ENCODE peak calls at places on chromosomes 1 and 21, in ten cellular contexts. One of them, this sample, is unnamed.

GRCh38 chr1:184506501-184506900 is 119.7 kb downstream of the C1orf21 start:
- DNase-seq in Jurkat, Clone E6-1: no peak
- DNase-seq in effector memory CD4-positive, alpha-beta T cell: no peak
- DNase-seq in NB4: no peak
- DNase-seq in skeletal muscle cell: no peak
- DNase-seq in upper lobe of right lung: no peak
- DNase-seq in astrocyte of the cerebellum: no peak
- DNase-seq in bronchial epithelial cell: peak; percentile 21
- DNase-seq in CD8-positive, alpha-beta memory T cell: no peak
- DNase-seq in neural progenitor cell: no peak
- DNase-seq in this sample: no peak

GRCh38 chr1:23889074-23889473 is 21.0 kb upstream of the FUCA1 start:
- DNase-seq in Jurkat, Clone E6-1: no peak
- DNase-seq in effector memory CD4-positive, alpha-beta T cell: no peak
- DNase-seq in NB4: no peak
- DNase-seq in skeletal muscle cell: no peak
- DNase-seq in upper lobe of right lung: no peak
- DNase-seq in astrocyte of the cerebellum: no peak
- DNase-seq in bronchial epithelial cell: no peak
- DNase-seq in CD8-positive, alpha-beta memory T cell: no peak
- DNase-seq in neural progenitor cell: no peak
- DNase-seq in this sample: no peak

GRCh38 chr1:182610606-182611194 is 6.5 kb upstream of the RGS16 start:
- DNase-seq in Jurkat, Clone E6-1: no peak
- DNase-seq in effector memory CD4-positive, alpha-beta T cell: no peak
- DNase-seq in NB4: no peak
- DNase-seq in skeletal muscle cell: no peak
- DNase-seq in upper lobe of right lung: no peak
- DNase-seq in astrocyte of the cerebellum: no peak
- DNase-seq in bronchial epithelial cell: no peak
- DNase-seq in CD8-positive, alpha-beta memory T cell: no peak
- DNase-seq in neural progenitor cell: no peak
- DNase-seq in this sample: no peak

GRCh38 chr21:36436829-36437744 is 42.8 kb downstream of the CLDN14 start:
- DNase-seq in Jurkat, Clone E6-1: no peak
- DNase-seq in effector memory CD4-positive, alpha-beta T cell: no peak
- DNase-seq in NB4: peak; percentile 46
- DNase-seq in skeletal muscle cell: no peak
- DNase-seq in upper lobe of right lung: no peak
- DNase-seq in astrocyte of the cerebellum: no peak
- DNase-seq in bronchial epithelial cell: no peak
- DNase-seq in CD8-positive, alpha-beta memory T cell: no peak
- DNase-seq in neural progenitor cell: no peak
- DNase-seq in this sample: no peak

GRCh38 chr1:115530407-115530806 is 111.4 kb upstream of the VANGL1 start:
- DNase-seq in Jurkat, Clone E6-1: no peak
- DNase-seq in effector memory CD4-positive, alpha-beta T cell: no peak
- DNase-seq in NB4: no peak
- DNase-seq in skeletal muscle cell: peak; percentile 73
- DNase-seq in upper lobe of right lung: no peak
- DNase-seq in astrocyte of the cerebellum: no peak
- DNase-seq in bronchial epithelial cell: peak; percentile 69
- DNase-seq in CD8-positive, alpha-beta memory T cell: no peak
- DNase-seq in neural progenitor cell: no peak
- DNase-seq in this sample: no peak

GRCh38 chr1:206887701-206888100 is 9.5 kb upstream of the IL24 start:
- DNase-seq in Jurkat, Clone E6-1: no peak
- DNase-seq in effector memory CD4-positive, alpha-beta T cell: no peak
- DNase-seq in NB4: no peak
- DNase-seq in skeletal muscle cell: no peak
- DNase-seq in upper lobe of right lung: no peak
- DNase-seq in astrocyte of the cerebellum: no peak
- DNase-seq in bronchial epithelial cell: peak; percentile 80
- DNase-seq in CD8-positive, alpha-beta memory T cell: no peak
- DNase-seq in neural progenitor cell: no peak
- DNase-seq in this sample: no peak

GRCh38 chr1:23557471-23558124 is 1.7 kb downstream of the ID3 start:
- DNase-seq in Jurkat, Clone E6-1: no peak
- DNase-seq in effector memory CD4-positive, alpha-beta T cell: no peak
- DNase-seq in NB4: no peak
- DNase-seq in skeletal muscle cell: no peak
- DNase-seq in upper lobe of right lung: no peak
- DNase-seq in astrocyte of the cerebellum: no peak
- DNase-seq in bronchial epithelial cell: peak; percentile 23
- DNase-seq in CD8-positive, alpha-beta memory T cell: no peak
- DNase-seq in neural progenitor cell: no peak
- DNase-seq in this sample: no peak

GRCh38 chr1:219910716-219911115 is 17.6 kb downstream of the SLC30A10 start:
- DNase-seq in Jurkat, Clone E6-1: no peak
- DNase-seq in effector memory CD4-positive, alpha-beta T cell: no peak
- DNase-seq in NB4: no peak
- DNase-seq in skeletal muscle cell: no peak
- DNase-seq in upper lobe of right lung: no peak
- DNase-seq in astrocyte of the cerebellum: no peak
- DNase-seq in bronchial epithelial cell: no peak
- DNase-seq in CD8-positive, alpha-beta memory T cell: no peak
- DNase-seq in neural progenitor cell: no peak
- DNase-seq in this sample: no peak

GRCh38 chr21:45224189-45224938 is 63.3 kb downstream of the POFUT2 start:
- DNase-seq in Jurkat, Clone E6-1: no peak
- DNase-seq in effector memory CD4-positive, alpha-beta T cell: peak; percentile 65
- DNase-seq in NB4: no peak
- DNase-seq in skeletal muscle cell: no peak
- DNase-seq in upper lobe of right lung: peak; percentile 64
- DNase-seq in astrocyte of the cerebellum: no peak
- DNase-seq in bronchial epithelial cell: no peak
- DNase-seq in CD8-positive, alpha-beta memory T cell: peak; percentile 65
- DNase-seq in neural progenitor cell: no peak
- DNase-seq in this sample: peak; percentile 75

GRCh38 chr1:165423181-165423580 is 21.7 kb downstream of the RXRG start:
- DNase-seq in Jurkat, Clone E6-1: no peak
- DNase-seq in effector memory CD4-positive, alpha-beta T cell: no peak
- DNase-seq in NB4: no peak
- DNase-seq in skeletal muscle cell: no peak
- DNase-seq in upper lobe of right lung: no peak
- DNase-seq in astrocyte of the cerebellum: no peak
- DNase-seq in bronchial epithelial cell: no peak
- DNase-seq in CD8-positive, alpha-beta memory T cell: no peak
- DNase-seq in neural progenitor cell: no peak
- DNase-seq in this sample: no peak

GRCh38 chr1:66033781-66034180 is 241.1 kb downstream of the PDE4B start:
- DNase-seq in Jurkat, Clone E6-1: no peak
- DNase-seq in effector memory CD4-positive, alpha-beta T cell: no peak
- DNase-seq in NB4: no peak
- DNase-seq in skeletal muscle cell: no peak
- DNase-seq in upper lobe of right lung: no peak
- DNase-seq in astrocyte of the cerebellum: no peak
- DNase-seq in bronchial epithelial cell: peak; percentile 55
- DNase-seq in CD8-positive, alpha-beta memory T cell: no peak
- DNase-seq in neural progenitor cell: no peak
- DNase-seq in this sample: no peak

GRCh38 chr1:147177611-147178370 is 5.5 kb upstream of the PRKAB2 start:
- DNase-seq in Jurkat, Clone E6-1: no peak
- DNase-seq in effector memory CD4-positive, alpha-beta T cell: no peak
- DNase-seq in NB4: no peak
- DNase-seq in skeletal muscle cell: peak; percentile 32
- DNase-seq in upper lobe of right lung: no peak
- DNase-seq in astrocyte of the cerebellum: peak; percentile 16
- DNase-seq in bronchial epithelial cell: peak; percentile 39
- DNase-seq in CD8-positive, alpha-beta memory T cell: no peak
- DNase-seq in neural progenitor cell: no peak
- DNase-seq in this sample: no peak

GRCh38 chr21:29209696-29210095 is 79.3 kb downstream of the MAP3K7CL start:
- DNase-seq in Jurkat, Clone E6-1: no peak
- DNase-seq in effector memory CD4-positive, alpha-beta T cell: no peak
- DNase-seq in NB4: no peak
- DNase-seq in skeletal muscle cell: no peak
- DNase-seq in upper lobe of right lung: no peak
- DNase-seq in astrocyte of the cerebellum: no peak
- DNase-seq in bronchial epithelial cell: no peak
- DNase-seq in CD8-positive, alpha-beta memory T cell: no peak
- DNase-seq in neural progenitor cell: no peak
- DNase-seq in this sample: no peak

GRCh38 chr1:192580351-192580962 is 4.9 kb downstream of the RGS1 start:
- DNase-seq in Jurkat, Clone E6-1: no peak
- DNase-seq in effector memory CD4-positive, alpha-beta T cell: no peak
- DNase-seq in NB4: peak; percentile 59
- DNase-seq in skeletal muscle cell: no peak
- DNase-seq in upper lobe of right lung: no peak
- DNase-seq in astrocyte of the cerebellum: peak; percentile 55
- DNase-seq in bronchial epithelial cell: peak; percentile 67
- DNase-seq in CD8-positive, alpha-beta memory T cell: no peak
- DNase-seq in neural progenitor cell: peak; percentile 38
- DNase-seq in this sample: no peak
- H3K4me3 ChIP-seq in Jurkat, Clone E6-1: no peak overlapping the region
- H3K4me3 ChIP-seq in effector memory CD4-positive, alpha-beta T cell: no peak overlapping the region
- H3K4me3 ChIP-seq in NB4: no peak overlapping the region
- H3K4me3 ChIP-seq in skeletal muscle cell: no peak overlapping the region
- H3K4me3 ChIP-seq in upper lobe of right lung: no peak overlapping the region
- H3K4me3 ChIP-seq in astrocyte of the cerebellum: no peak overlapping the region
- H3K4me3 ChIP-seq in bronchial epithelial cell: no peak overlapping the region
- H3K4me3 ChIP-seq in CD8-positive, alpha-beta memory T cell: no peak overlapping the region
- H3K4me3 ChIP-seq in neural progenitor cell: no peak overlapping the region
- H3K4me3 ChIP-seq in this sample: no peak overlapping the region

DNA sequence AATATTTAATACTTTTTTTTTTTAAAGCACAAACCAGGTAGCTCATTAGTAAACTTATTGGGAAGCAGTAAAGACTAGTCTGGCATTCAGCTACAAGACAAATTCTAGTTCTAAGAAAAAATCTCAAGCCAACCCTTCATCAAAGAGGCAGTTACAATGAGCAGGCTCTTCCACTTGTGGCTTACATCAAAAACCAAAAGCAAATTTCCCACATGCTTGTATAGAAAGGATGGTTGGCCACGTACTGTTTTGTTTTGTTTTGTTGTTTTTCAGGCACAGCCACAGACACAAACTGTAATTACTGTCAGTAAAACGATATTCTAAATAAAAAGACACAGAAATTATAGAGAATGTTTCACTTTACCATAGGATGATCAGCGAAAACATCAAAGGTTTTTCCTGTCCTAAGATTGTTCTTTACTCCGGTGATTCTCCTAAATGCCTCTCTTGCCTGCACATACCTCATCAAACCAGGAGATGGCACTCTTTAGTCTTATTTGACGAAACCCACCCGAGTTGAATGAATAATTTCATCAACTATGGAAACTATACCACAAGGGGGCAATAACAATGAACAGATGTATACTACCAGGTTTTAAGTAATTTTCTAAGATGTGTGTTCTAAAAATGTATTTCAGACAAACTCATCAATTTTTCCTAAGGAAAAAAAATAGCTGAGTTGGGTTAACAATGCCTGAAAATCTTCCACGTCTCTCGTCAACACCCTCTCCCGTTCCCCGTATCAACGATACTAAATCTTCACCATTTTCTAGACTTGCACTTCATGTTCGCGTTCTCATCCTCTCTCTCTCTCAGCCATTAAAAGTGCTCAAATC is 26.9 kb downstream of the RPL5 start:
- DNase-seq in Jurkat, Clone E6-1: peak; percentile 89
- DNase-seq in effector memory CD4-positive, alpha-beta T cell: peak; percentile 43
- DNase-seq in NB4: peak; percentile 80
- DNase-seq in skeletal muscle cell: peak; percentile 38
- DNase-seq in upper lobe of right lung: no peak
- DNase-seq in astrocyte of the cerebellum: peak; percentile 74
- DNase-seq in bronchial epithelial cell: peak; percentile 83
- DNase-seq in CD8-positive, alpha-beta memory T cell: peak; percentile 39
- DNase-seq in neural progenitor cell: peak; percentile 85
- DNase-seq in this sample: peak; percentile 58
- H3K4me3 ChIP-seq in Jurkat, Clone E6-1: no peak overlapping the region
- H3K4me3 ChIP-seq in effector memory CD4-positive, alpha-beta T cell: no peak overlapping the region
- H3K4me3 ChIP-seq in NB4: no peak overlapping the region
- H3K4me3 ChIP-seq in skeletal muscle cell: no peak overlapping the region
- H3K4me3 ChIP-seq in upper lobe of right lung: peak overlapping the region; percentile 3
- H3K4me3 ChIP-seq in astrocyte of the cerebellum: no peak overlapping the region
- H3K4me3 ChIP-seq in bronchial epithelial cell: no peak overlapping the region
- H3K4me3 ChIP-seq in CD8-positive, alpha-beta memory T cell: peak overlapping the region; percentile 6
- H3K4me3 ChIP-seq in neural progenitor cell: no peak overlapping the region
- H3K4me3 ChIP-seq in this sample: no peak overlapping the region

GRCh38 chr1:114153621-114154145 is at the start of gene SYT6:
- DNase-seq in Jurkat, Clone E6-1: no peak
- DNase-seq in effector memory CD4-positive, alpha-beta T cell: no peak
- DNase-seq in NB4: no peak
- DNase-seq in skeletal muscle cell: no peak
- DNase-seq in upper lobe of right lung: no peak
- DNase-seq in astrocyte of the cerebellum: no peak
- DNase-seq in bronchial epithelial cell: no peak
- DNase-seq in CD8-positive, alpha-beta memory T cell: no peak
- DNase-seq in neural progenitor cell: peak; percentile 57
- DNase-seq in this sample: no peak
- H3K4me3 ChIP-seq in Jurkat, Clone E6-1: no peak within 1 kb of the TSS
- H3K4me3 ChIP-seq in effector memory CD4-positive, alpha-beta T cell: peak within 1 kb of the TSS; percentile 34
- H3K4me3 ChIP-seq in NB4: no peak within 1 kb of the TSS
- H3K4me3 ChIP-seq in skeletal muscle cell: peak within 1 kb of the TSS; percentile 38
- H3K4me3 ChIP-seq in upper lobe of right lung: peak within 1 kb of the TSS; percentile 35
- H3K4me3 ChIP-seq in astrocyte of the cerebellum: peak within 1 kb of the TSS; percentile 34
- H3K4me3 ChIP-seq in bronchial epithelial cell: no peak within 1 kb of the TSS
- H3K4me3 ChIP-seq in CD8-positive, alpha-beta memory T cell: peak within 1 kb of the TSS; percentile 26
- H3K4me3 ChIP-seq in neural progenitor cell: peak within 1 kb of the TSS; percentile 97
- H3K4me3 ChIP-seq in this sample: peak within 1 kb of the TSS; percentile 46

DNA sequence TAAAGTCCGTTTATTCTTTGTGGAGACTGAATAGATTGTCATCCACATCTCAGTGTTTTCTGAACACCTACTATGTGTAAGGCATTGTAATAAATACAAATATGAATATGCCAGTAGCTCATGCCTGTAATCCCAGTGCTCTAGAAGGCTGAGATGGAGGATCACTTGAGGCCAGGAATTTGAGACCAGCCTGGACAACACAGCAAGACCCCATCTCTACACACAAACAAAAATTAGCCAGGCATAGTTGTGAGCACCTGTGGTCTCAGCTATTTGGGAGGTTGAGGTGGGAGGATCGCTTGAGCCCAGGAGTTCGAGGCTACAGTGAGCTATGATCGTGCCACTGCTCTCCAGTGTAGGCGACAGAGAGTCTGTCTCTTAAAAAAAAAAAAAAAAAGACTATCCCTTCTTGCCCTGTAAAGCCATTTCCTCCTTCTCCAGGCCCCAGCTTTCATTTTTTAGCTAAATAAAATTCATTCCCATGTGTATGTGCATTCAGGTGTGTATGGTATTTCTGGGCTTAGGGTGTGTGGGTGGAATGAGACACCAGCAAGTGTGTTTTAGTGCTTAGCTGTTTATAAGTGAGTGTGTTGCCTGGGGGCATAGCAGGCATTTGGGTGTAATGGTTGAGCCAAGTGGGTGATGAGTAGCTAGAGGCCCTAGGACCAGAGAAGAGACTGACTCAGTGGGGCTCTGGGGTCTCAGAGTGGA is 7.8 kb downstream of the CELSR2 start:
- DNase-seq in Jurkat, Clone E6-1: no peak
- DNase-seq in effector memory CD4-positive, alpha-beta T cell: no peak
- DNase-seq in NB4: no peak
- DNase-seq in skeletal muscle cell: no peak
- DNase-seq in upper lobe of right lung: no peak
- DNase-seq in astrocyte of the cerebellum: no peak
- DNase-seq in bronchial epithelial cell: peak; percentile 99
- DNase-seq in CD8-positive, alpha-beta memory T cell: no peak
- DNase-seq in neural progenitor cell: no peak
- DNase-seq in this sample: no peak
- H3K4me3 ChIP-seq in Jurkat, Clone E6-1: no peak overlapping the region
- H3K4me3 ChIP-seq in effector memory CD4-positive, alpha-beta T cell: no peak overlapping the region
- H3K4me3 ChIP-seq in NB4: no peak overlapping the region
- H3K4me3 ChIP-seq in skeletal muscle cell: no peak overlapping the region
- H3K4me3 ChIP-seq in upper lobe of right lung: no peak overlapping the region
- H3K4me3 ChIP-seq in astrocyte of the cerebellum: no peak overlapping the region
- H3K4me3 ChIP-seq in bronchial epithelial cell: no peak overlapping the region
- H3K4me3 ChIP-seq in CD8-positive, alpha-beta memory T cell: no peak overlapping the region
- H3K4me3 ChIP-seq in neural progenitor cell: no peak overlapping the region
- H3K4me3 ChIP-seq in this sample: no peak overlapping the region